ENCODE peak calls at places on chromosomes 3 and 15, in five cellular contexts. C is fibroblast of the aortic adventitia, I is neural progenitor cell, S is ovary, K is tibial artery. B is an unnamed sample.

GRCh38 chr3:158918008-158918407 is 116.2 kb downstream of the MFSD1 start:
- DNase-seq in C (peak), I (peak), S (peak), K (no peak), B (peak)

GRCh38 chr3:133494469-133494868 is 79.0 kb upstream of the CDV3 start:
- DNase-seq in C (peak), I (peak), S (no peak), K (no peak), B (peak)

GRCh38 chr15:62444104-62445027 is 279.3 kb upstream of the C2CD4B start:
- DNase-seq in C (peak), I (no peak), S (no peak), K (no peak), B (peak)

GRCh38 chr3:39100500-39100886 is 6.9 kb downstream of the GORASP1 start:
- DNase-seq in C (no peak), I (no peak), S (no peak), K (no peak), B (no peak)

GRCh38 chr3:171365489-171365888 is 94.7 kb downstream of the TNIK start:
- DNase-seq in C (peak), I (no peak), S (no peak), K (no peak), B (no peak)

GRCh38 chr3:71102111-71103039 is 481.2 kb downstream of the FOXP1 start:
- DNase-seq in C (peak), I (no peak), S (no peak), K (no peak), B (peak)

GRCh38 chr3:13132281-13132680 is 59.1 kb upstream of the IQSEC1 start:
- DNase-seq in C (no peak), I (no peak), S (peak), K (no peak), B (no peak)

GRCh38 chr15:55993804-55994539 is 560 bp upstream of the NEDD4 start:
- DNase-seq in C (peak), I (peak), S (no peak), K (no peak), B (peak)

GRCh38 chr15:85414495-85414894 is 34.1 kb downstream of the AKAP13 start:
- DNase-seq in C (peak), I (no peak), S (no peak), K (no peak), B (peak)

GRCh38 chr15:60010467-60011257 is 6.6 kb downstream of the FOXB1 start:
- DNase-seq in C (no peak), I (peak), S (no peak), K (no peak), B (no peak)

GRCh38 chr15:69675727-69676126 is 223.1 kb downstream of the RPLP1 start:
- DNase-seq in C (no peak), I (no peak), S (no peak), K (no peak), B (no peak)

GRCh38 chr15:90364251-90364650 is 12.2 kb downstream of the ZNF774 start:
- DNase-seq in C (peak), I (no peak), S (no peak), K (no peak), B (peak)

GRCh38 chr3:36817806-36818205 is 53.5 kb upstream of the DCLK3 start:
- DNase-seq in C (no peak), I (no peak), S (no peak), K (no peak), B (no peak)

GRCh38 chr15:93144477-93145270 is 55.7 kb upstream of the RGMA start:
- DNase-seq in C (no peak), I (no peak), S (no peak), K (no peak), B (no peak)

GRCh38 chr15:93146196-93146595 is 57.2 kb upstream of the RGMA start:
- DNase-seq in C (no peak), I (no peak), S (no peak), K (peak), B (no peak)

GRCh38 chr15:93146601-93147000 is 57.6 kb upstream of the RGMA start:
- DNase-seq in C (no peak), I (no peak), S (no peak), K (no peak), B (no peak)

GRCh38 chr15:93141373-93141790 is 52.4 kb upstream of the RGMA start:
- DNase-seq in C (no peak), I (no peak), S (no peak), K (no peak), B (no peak)

GRCh38 chr15:93143186-93143585 is 54.2 kb upstream of the RGMA start:
- DNase-seq in C (no peak), I (no peak), S (no peak), K (no peak), B (no peak)
- TF ChIP-seq CTCF in C (no peak), I (no peak), S (no peak), K (no peak), B (no peak)

GRCh38 chr15:67322481-67322880 is 67.9 kb downstream of the IQCH start:
- DNase-seq in C (peak), I (no peak), S (no peak), K (no peak), B (no peak)

GRCh38 chr15:67331676-67332075 is 77.1 kb downstream of the IQCH start:
- DNase-seq in C (peak), I (no peak), S (no peak), K (no peak), B (no peak)

GRCh38 chr15:67321352-67321751 is 66.8 kb downstream of the IQCH start:
- DNase-seq in C (no peak), I (no peak), S (no peak), K (no peak), B (no peak)

GRCh38 chr15:67329984-67330733 is 75.6 kb downstream of the IQCH start:
- DNase-seq in C (peak), I (no peak), S (no peak), K (no peak), B (no peak)

DNA sequence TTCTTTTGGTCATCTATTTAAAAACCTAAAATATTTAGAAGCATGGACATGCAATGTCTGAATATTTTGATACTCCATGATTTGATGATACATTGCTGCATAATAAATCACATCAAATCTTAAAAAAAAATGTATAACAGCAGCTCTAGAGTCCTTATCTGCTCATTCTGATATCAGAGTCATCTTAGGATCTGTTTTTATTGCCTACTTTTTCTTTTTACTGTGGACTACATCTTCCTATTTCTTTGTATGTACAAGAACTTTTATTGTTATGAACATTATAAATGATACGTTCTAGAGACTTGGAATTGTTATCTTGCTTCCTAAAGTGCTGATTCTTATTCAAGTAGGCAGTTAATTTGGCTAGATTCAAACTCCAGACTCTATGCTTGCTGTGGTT is 72.7 kb downstream of the IQCH start:
- DNase-seq in C (no peak), I (no peak), S (no peak), K (no peak), B (no peak)
- H3K4me3 ChIP-seq in C (no peak), I (no peak), S (no peak), K (no peak), B (no peak)

GRCh38 chr3:155790272-155790918 is 15.7 kb downstream of the C3orf33 start:
- DNase-seq in C (no peak), I (no peak), S (no peak), K (no peak), B (no peak)

GRCh38 chr3:155792532-155792931 is 13.5 kb downstream of the C3orf33 start:
- DNase-seq in C (no peak), I (no peak), S (no peak), K (no peak), B (no peak)

GRCh38 chr3:155785662-155786295 is 20.3 kb downstream of the C3orf33 start:
- DNase-seq in C (no peak), I (no peak), S (no peak), K (no peak), B (no peak)

GRCh38 chr3:155791190-155791589 is 14.9 kb downstream of the C3orf33 start:
- DNase-seq in C (peak), I (no peak), S (no peak), K (no peak), B (no peak)
- TF ChIP-seq CTCF in C (no peak), I (no peak), S (no peak), K (no peak), B (no peak)

GRCh38 chr3:129840707-129841360 is 52.7 kb downstream of the TMCC1 start:
- DNase-seq in C (no peak), I (no peak), S (no peak), K (no peak), B (no peak)

GRCh38 chr3:129836381-129837056 is 57.0 kb downstream of the TMCC1 start:
- DNase-seq in C (peak), I (peak), S (no peak), K (no peak), B (peak)

GRCh38 chr3:129834580-129834979 is 58.9 kb downstream of the TMCC1 start:
- DNase-seq in C (no peak), I (no peak), S (no peak), K (no peak), B (peak)

GRCh38 chr3:129837057-129837631 is 56.4 kb downstream of the TMCC1 start:
- DNase-seq in C (no peak), I (no peak), S (no peak), K (no peak), B (peak)

GRCh38 chr3:129838086-129838485 is 55.4 kb downstream of the TMCC1 start:
- DNase-seq in C (no peak), I (peak), S (no peak), K (no peak), B (no peak)
- H3K4me3 ChIP-seq in C (no peak), I (no peak), S (no peak), K (no peak), B (no peak)

GRCh38 chr3:53163459-53164387 is 2.7 kb downstream of the PRKCD start:
- DNase-seq in C (no peak), I (no peak), S (no peak), K (no peak), B (no peak)

GRCh38 chr3:53161820-53162671 is 1.0 kb downstream of the PRKCD start:
- DNase-seq in C (peak), I (peak), S (peak), K (no peak), B (peak)

GRCh38 chr3:53164911-53165310 is 3.9 kb downstream of the PRKCD start:
- DNase-seq in C (no peak), I (no peak), S (no peak), K (no peak), B (no peak)

GRCh38 chr3:53161345-53161819 is 373 bp downstream of the PRKCD start:
- DNase-seq in C (no peak), I (peak), S (no peak), K (no peak), B (peak)

GRCh38 chr3:53162672-53163458 is 1.9 kb downstream of the PRKCD start:
- DNase-seq in C (peak), I (no peak), S (no peak), K (no peak), B (no peak)
- TF ChIP-seq CTCF in C (no peak), I (no peak), S (no peak), K (no peak), B (no peak)

B was measured in fibroblast of villous mesenchyme.